ENCODE peak calls at places on chromosomes 3 and 15, in five cellular contexts. N, Q, O, M and G are unnamed samples.

GRCh38 chr15:77616072-77616471 is 16.6 kb downstream of the LINGO1 start:
- DNase-seq in N (no peak), Q (no peak), O (no peak), M (no peak), G (no peak)

GRCh38 chr3:60517134-60517533 is 734.1 kb downstream of the FHIT start:
- DNase-seq in N (no peak), Q (no peak), O (no peak), M (no peak), G (no peak)

GRCh38 chr3:42035816-42036482 is 55.2 kb upstream of the TRAK1 start:
- DNase-seq in N (no peak), Q (no peak), O (no peak), M (no peak), G (no peak)

GRCh38 chr3:141603473-141604035 is 116.7 kb downstream of the RASA2 start:
- DNase-seq in N (no peak), Q (no peak), O (no peak), M (no peak), G (no peak)

GRCh38 chr3:5324780-5325179 is 137.3 kb downstream of the EDEM1 start:
- DNase-seq in N (no peak), Q (no peak), O (no peak), M (no peak), G (no peak)

GRCh38 chr15:88465633-88466219 is 1.5 kb downstream of the MRPL46 start:
- DNase-seq in N (no peak), Q (peak), O (no peak), M (peak), G (no peak)

GRCh38 chr3:188299068-188299467 is 145.1 kb downstream of the LPP start:
- DNase-seq in N (no peak), Q (no peak), O (no peak), M (no peak), G (no peak)

GRCh38 chr3:108953210-108953609 is 469 bp downstream of the GUCA1C start:
- DNase-seq in N (no peak), Q (no peak), O (no peak), M (no peak), G (no peak)

GRCh38 chr3:48118322-48118721 is 69.9 kb downstream of the CDC25A start:
- DNase-seq in N (no peak), Q (no peak), O (no peak), M (no peak), G (peak)

DNA sequence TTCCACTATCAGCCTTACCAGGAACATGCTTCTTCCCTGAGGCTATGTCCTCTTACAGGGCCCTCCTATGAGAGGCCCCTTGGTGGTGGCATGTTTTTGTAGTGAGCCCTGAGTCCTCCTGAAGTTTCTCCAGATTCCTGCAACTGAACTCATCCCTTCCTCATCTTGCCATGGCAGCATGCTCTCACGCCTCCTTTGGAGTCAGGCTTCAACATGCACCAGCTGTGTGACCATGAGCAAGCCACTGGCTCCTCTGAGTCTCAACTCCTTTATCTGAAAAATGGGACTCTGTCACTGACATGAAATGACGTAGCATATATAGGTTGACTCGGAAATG is 216.3 kb upstream of the TLE3 start:
- DNase-seq in N (no peak), Q (no peak), O (no peak), M (no peak), G (no peak)
- TF ChIP-seq EZH2phosphoT487 in N (no peak), Q (no peak), O (no peak), M (no peak), G (no peak)

GRCh38 chr15:99249270-99249817 is at the start of gene TTC23:
- DNase-seq in N (no peak), Q (peak), O (peak), M (peak), G (peak)

GRCh38 chr15:99250494-99251435 is 516 bp upstream of the LRRC28 start:
- DNase-seq in N (peak), Q (peak), O (peak), M (peak), G (peak)

GRCh38 chr15:99250001-99250400 is 620 bp upstream of the TTC23 start:
- DNase-seq in N (no peak), Q (no peak), O (peak), M (no peak), G (no peak)

GRCh38 chr15:99247063-99247462 is 2.3 kb downstream of the TTC23 start:
- DNase-seq in N (no peak), Q (no peak), O (no peak), M (no peak), G (no peak)

GRCh38 chr15:99248000-99248727 is 1.2 kb downstream of the TTC23 start:
- DNase-seq in N (no peak), Q (no peak), O (peak), M (no peak), G (peak)
- H3K4me3 ChIP-seq in N (no peak), Q (peak), O (peak), M (peak), G (peak)

GRCh38 chr3:1232276-1232675 is 139.5 kb downstream of the CNTN6 start:
- DNase-seq in N (no peak), Q (no peak), O (no peak), M (no peak), G (no peak)

GRCh38 chr3:1235526-1236120 is 142.8 kb downstream of the CNTN6 start:
- DNase-seq in N (no peak), Q (no peak), O (no peak), M (no peak), G (peak)
- H3K27ac ChIP-seq in N (no peak), Q (no peak), O (no peak), M (no peak), G (no peak)

DNA sequence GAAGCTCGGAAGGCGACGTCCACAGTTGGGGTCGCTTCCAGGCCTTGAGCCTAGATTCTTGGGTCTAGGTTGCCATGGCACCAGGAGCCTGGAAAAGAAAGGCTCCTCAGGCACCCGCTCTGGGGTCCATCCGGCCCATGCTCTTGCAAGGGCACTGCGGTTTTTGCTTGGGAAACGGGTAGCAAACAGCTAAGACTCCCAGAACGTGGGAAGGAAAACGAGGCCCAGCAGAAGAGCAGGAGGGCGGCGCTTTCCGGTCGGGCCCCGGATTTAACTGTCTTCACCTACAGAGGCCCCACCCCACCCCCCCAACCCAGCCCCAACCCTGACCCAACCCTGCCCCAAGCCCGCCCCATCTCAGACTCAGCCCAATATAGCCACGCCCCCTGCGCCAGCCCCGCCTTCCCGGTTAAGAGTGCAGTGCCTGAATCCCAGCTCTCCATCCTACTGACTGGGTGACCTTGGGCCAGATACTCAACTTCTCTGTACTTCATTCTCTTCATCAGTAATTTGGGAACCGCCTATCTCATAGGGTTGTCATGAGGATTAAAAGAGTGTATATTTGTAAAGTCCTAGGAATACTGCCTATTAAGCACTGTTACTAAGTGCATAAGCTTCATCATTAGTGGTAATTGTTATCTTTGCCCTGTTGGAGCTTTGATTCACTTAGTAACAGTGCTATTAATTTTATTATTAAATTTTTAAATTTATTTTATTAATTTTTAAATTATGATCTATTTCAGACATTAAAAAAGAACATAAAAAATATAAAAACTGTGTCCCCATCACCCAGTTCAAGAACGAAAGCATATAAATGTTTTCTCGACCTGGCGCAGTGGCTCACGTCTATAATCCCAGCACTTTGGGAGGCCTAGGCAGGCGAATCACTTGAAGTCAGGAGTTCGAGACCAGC is 28.4 kb upstream of the SMAD6 start:
- DNase-seq in N (no peak), Q (peak), O (peak), M (no peak), G (peak)
- TF ChIP-seq EZH2phosphoT487 in N (no peak), Q (no peak), O (no peak), M (no peak), G (no peak)

GRCh38 chr3:32820430-32820829 is 2.6 kb downstream of the TRIM71 start:
- DNase-seq in N (no peak), Q (no peak), O (no peak), M (no peak), G (no peak)

GRCh38 chr3:32820971-32821685 is 3.3 kb downstream of the TRIM71 start:
- DNase-seq in N (no peak), Q (no peak), O (no peak), M (no peak), G (peak)

GRCh38 chr3:32819581-32820348 is 2.0 kb downstream of the TRIM71 start:
- DNase-seq in N (no peak), Q (peak), O (no peak), M (no peak), G (peak)

GRCh38 chr3:32822609-32823498 is 5.1 kb downstream of the TRIM71 start:
- DNase-seq in N (no peak), Q (no peak), O (no peak), M (no peak), G (no peak)

GRCh38 chr3:32821686-32822296 is 4.0 kb downstream of the TRIM71 start:
- DNase-seq in N (peak), Q (peak), O (no peak), M (no peak), G (peak)
- H3K4me3 ChIP-seq in N (no peak), Q (peak), O (no peak), M (no peak), G (peak)